ENCODE peak calls at places on chromosome 20, in eight cellular contexts. S is CD4-positive, CD25-positive, alpha-beta regulatory T cell; Z is hippocampal formation; O is activated naive CD4-positive, alpha-beta T cell treated with anti-CD3 and anti-CD28 coated beads, Interleukin-2, amount 10 ng/mL, durations not matched to agents 7 days and 5 days; F is NCI-H345; T is fibroblast of the conjunctiva; C is GM04504; N is HuH-7. X is an unnamed sample.

GRCh38 chr20:61448396-61448795 is 196.3 kb downstream of the CDH4 start:
- DNase-seq in O (no peak), S (no peak), C (no peak), F (no peak), T (no peak), Z (no peak), N (no peak), X (no peak)

GRCh38 chr20:43681468-43681942 is 14.6 kb downstream of the MYBL2 start:
- DNase-seq in F (peak), N (no peak), Z (no peak), C (no peak), O (no peak), T (no peak), S (no peak), X (peak)

GRCh38 chr20:59006864-59007757 is at the start of gene CTSZ:
- DNase-seq in Z (peak), O (peak), C (no peak), F (no peak), S (peak), T (peak), N (peak), X (peak)

GRCh38 chr20:34195355-34195754 is 45.9 kb upstream of the ASIP start:
- DNase-seq in F (no peak), S (no peak), C (no peak), Z (no peak), N (no peak), O (no peak), T (no peak), X (no peak)

GRCh38 chr20:49823152-49823847 is 10.7 kb downstream of the SLC9A8 start:
- DNase-seq in Z (no peak), F (no peak), N (no peak), S (peak), C (no peak), T (no peak), O (no peak), X (no peak)

GRCh38 chr20:3000852-3001523 is 42.4 kb upstream of the GNRH2 start:
- DNase-seq in T (peak), N (peak), Z (no peak), F (peak), S (peak), O (no peak), C (peak), X (peak)

GRCh38 chr20:51712501-51713212 is 55.5 kb downstream of the ATP9A start:
- DNase-seq in F (no peak), C (no peak), O (no peak), S (no peak), T (no peak), N (peak), Z (peak), X (peak)

GRCh38 chr20:37072293-37073196 is 23.3 kb downstream of the RBL1 start:
- DNase-seq in N (no peak), O (peak), C (no peak), F (no peak), T (no peak), S (no peak), Z (no peak), X (no peak)

GRCh38 chr20:48371211-48371610 is 456.6 kb downstream of the PREX1 start:
- DNase-seq in S (no peak), O (no peak), F (no peak), Z (no peak), C (no peak), T (no peak), N (no peak), X (no peak)

GRCh38 chr20:58649288-58650180 is 1.5 kb upstream of the STX16 start:
- DNase-seq in Z (no peak), N (peak), T (no peak), O (peak), C (no peak), F (no peak), S (peak), X (no peak)

GRCh38 chr20:428658-429200 is 20.6 kb downstream of the RBCK1 start:
- DNase-seq in C (no peak), O (no peak), Z (no peak), F (peak), T (no peak), N (no peak), S (no peak), X (no peak)